ENCODE peak calls at places on chromosome 4, in five cellular contexts. One of them, this sample, is unnamed.

GRCh38 chr4:41432889-41433288 is 105.1 kb upstream of the LIMCH1 start:
- DNase-seq in WTC11: no peak
- DNase-seq in HT-29: no peak
- DNase-seq in activated CD8-positive, alpha-beta T cell treated with anti-CD3 and anti-CD28 coated beads for 36 hours: no peak
- DNase-seq in NAMALWA: no peak
- DNase-seq in this sample: peak

GRCh38 chr4:180999217-180999616 is 1244.0 kb upstream of the TENM3 start:
- DNase-seq in WTC11: no peak
- DNase-seq in HT-29: no peak
- DNase-seq in activated CD8-positive, alpha-beta T cell treated with anti-CD3 and anti-CD28 coated beads for 36 hours: no peak
- DNase-seq in NAMALWA: no peak
- DNase-seq in this sample: no peak

GRCh38 chr4:183098080-183098722 is 856 bp upstream of the WWC2 start:
- DNase-seq in WTC11: peak
- DNase-seq in HT-29: peak
- DNase-seq in activated CD8-positive, alpha-beta T cell treated with anti-CD3 and anti-CD28 coated beads for 36 hours: peak
- DNase-seq in NAMALWA: no peak
- DNase-seq in this sample: peak

GRCh38 chr4:110265001-110265400 is 66.6 kb upstream of the ELOVL6 start:
- DNase-seq in WTC11: no peak
- DNase-seq in HT-29: no peak
- DNase-seq in activated CD8-positive, alpha-beta T cell treated with anti-CD3 and anti-CD28 coated beads for 36 hours: no peak
- DNase-seq in NAMALWA: no peak
- DNase-seq in this sample: no peak

GRCh38 chr4:7134737-7135388 is 57.5 kb upstream of the SORCS2 start:
- DNase-seq in WTC11: no peak
- DNase-seq in HT-29: no peak
- DNase-seq in activated CD8-positive, alpha-beta T cell treated with anti-CD3 and anti-CD28 coated beads for 36 hours: no peak
- DNase-seq in NAMALWA: no peak
- DNase-seq in this sample: no peak

GRCh38 chr4:89586864-89587263 is 250.1 kb downstream of the SNCA start:
- DNase-seq in WTC11: no peak
- DNase-seq in HT-29: peak
- DNase-seq in activated CD8-positive, alpha-beta T cell treated with anti-CD3 and anti-CD28 coated beads for 36 hours: no peak
- DNase-seq in NAMALWA: peak
- DNase-seq in this sample: no peak

GRCh38 chr4:46323891-46324290 is 66.0 kb downstream of the GABRA2 start:
- DNase-seq in WTC11: no peak
- DNase-seq in HT-29: no peak
- DNase-seq in activated CD8-positive, alpha-beta T cell treated with anti-CD3 and anti-CD28 coated beads for 36 hours: no peak
- DNase-seq in NAMALWA: no peak
- DNase-seq in this sample: no peak

GRCh38 chr4:36310793-36311192 is 29.4 kb downstream of the DTHD1 start:
- DNase-seq in WTC11: no peak
- DNase-seq in HT-29: no peak
- DNase-seq in activated CD8-positive, alpha-beta T cell treated with anti-CD3 and anti-CD28 coated beads for 36 hours: peak
- DNase-seq in NAMALWA: peak
- DNase-seq in this sample: no peak

GRCh38 chr4:144655491-144655890 is 9.5 kb downstream of the HHIP start:
- DNase-seq in WTC11: no peak
- DNase-seq in HT-29: no peak
- DNase-seq in activated CD8-positive, alpha-beta T cell treated with anti-CD3 and anti-CD28 coated beads for 36 hours: no peak
- DNase-seq in NAMALWA: no peak
- DNase-seq in this sample: no peak

GRCh38 chr4:114193625-114194399 is 214.4 kb upstream of the ARSJ start:
- DNase-seq in WTC11: no peak
- DNase-seq in HT-29: no peak
- DNase-seq in activated CD8-positive, alpha-beta T cell treated with anti-CD3 and anti-CD28 coated beads for 36 hours: no peak
- DNase-seq in NAMALWA: no peak
- DNase-seq in this sample: no peak

GRCh38 chr4:145734576-145735329 is 54.8 kb downstream of the C4orf51 start:
- DNase-seq in WTC11: no peak
- DNase-seq in HT-29: peak
- DNase-seq in activated CD8-positive, alpha-beta T cell treated with anti-CD3 and anti-CD28 coated beads for 36 hours: no peak
- DNase-seq in NAMALWA: no peak
- DNase-seq in this sample: peak

GRCh38 chr4:98446499-98447375 is 185.6 kb downstream of the RAP1GDS1 start:
- DNase-seq in WTC11: no peak
- DNase-seq in HT-29: no peak
- DNase-seq in activated CD8-positive, alpha-beta T cell treated with anti-CD3 and anti-CD28 coated beads for 36 hours: peak
- DNase-seq in NAMALWA: peak
- DNase-seq in this sample: no peak

GRCh38 chr4:95640337-95640736 is 91.6 kb upstream of the UNC5C start:
- DNase-seq in WTC11: no peak
- DNase-seq in HT-29: no peak
- DNase-seq in activated CD8-positive, alpha-beta T cell treated with anti-CD3 and anti-CD28 coated beads for 36 hours: no peak
- DNase-seq in NAMALWA: no peak
- DNase-seq in this sample: no peak

GRCh38 chr4:144347116-144347515 is 206.6 kb upstream of the GYPA start:
- DNase-seq in WTC11: no peak
- DNase-seq in HT-29: no peak
- DNase-seq in activated CD8-positive, alpha-beta T cell treated with anti-CD3 and anti-CD28 coated beads for 36 hours: no peak
- DNase-seq in NAMALWA: no peak
- DNase-seq in this sample: no peak

GRCh38 chr4:168098257-168098717 is 6.0 kb downstream of the ANXA10 start:
- DNase-seq in WTC11: no peak
- DNase-seq in HT-29: peak
- DNase-seq in activated CD8-positive, alpha-beta T cell treated with anti-CD3 and anti-CD28 coated beads for 36 hours: no peak
- DNase-seq in NAMALWA: no peak
- DNase-seq in this sample: no peak

GRCh38 chr4:99960648-99961047 is 10.6 kb upstream of the H2AZ1 start:
- DNase-seq in WTC11: no peak
- DNase-seq in HT-29: no peak
- DNase-seq in activated CD8-positive, alpha-beta T cell treated with anti-CD3 and anti-CD28 coated beads for 36 hours: no peak
- DNase-seq in NAMALWA: no peak
- DNase-seq in this sample: no peak

GRCh38 chr4:22179124-22179874 is 230.7 kb upstream of the KCNIP4 start:
- DNase-seq in WTC11: no peak
- DNase-seq in HT-29: no peak
- DNase-seq in activated CD8-positive, alpha-beta T cell treated with anti-CD3 and anti-CD28 coated beads for 36 hours: peak
- DNase-seq in NAMALWA: no peak
- DNase-seq in this sample: no peak

GRCh38 chr4:1967512-1968149 is 41.1 kb downstream of the NELFA start:
- DNase-seq in WTC11: no peak
- DNase-seq in HT-29: no peak
- DNase-seq in activated CD8-positive, alpha-beta T cell treated with anti-CD3 and anti-CD28 coated beads for 36 hours: no peak
- DNase-seq in NAMALWA: no peak
- DNase-seq in this sample: no peak

GRCh38 chr4:145887241-145887964 is 51.2 kb downstream of the ZNF827 start:
- DNase-seq in WTC11: no peak
- DNase-seq in HT-29: no peak
- DNase-seq in activated CD8-positive, alpha-beta T cell treated with anti-CD3 and anti-CD28 coated beads for 36 hours: no peak
- DNase-seq in NAMALWA: no peak
- DNase-seq in this sample: no peak

GRCh38 chr4:152996672-152997071 is 60.5 kb downstream of the FHDC1 start:
- DNase-seq in WTC11: no peak
- DNase-seq in HT-29: no peak
- DNase-seq in activated CD8-positive, alpha-beta T cell treated with anti-CD3 and anti-CD28 coated beads for 36 hours: no peak
- DNase-seq in NAMALWA: no peak
- DNase-seq in this sample: no peak

GRCh38 chr4:26020083-26020668 is 106.2 kb downstream of the SMIM20 start:
- DNase-seq in WTC11: no peak
- DNase-seq in HT-29: no peak
- DNase-seq in activated CD8-positive, alpha-beta T cell treated with anti-CD3 and anti-CD28 coated beads for 36 hours: peak
- DNase-seq in NAMALWA: peak
- DNase-seq in this sample: no peak

GRCh38 chr4:39846705-39847104 is 131.0 kb downstream of the PDS5A start:
- DNase-seq in WTC11: no peak
- DNase-seq in HT-29: no peak
- DNase-seq in activated CD8-positive, alpha-beta T cell treated with anti-CD3 and anti-CD28 coated beads for 36 hours: no peak
- DNase-seq in NAMALWA: no peak
- DNase-seq in this sample: no peak

GRCh38 chr4:23401572-23401971 is 488.3 kb downstream of the PPARGC1A start:
- DNase-seq in WTC11: no peak
- DNase-seq in HT-29: no peak
- DNase-seq in activated CD8-positive, alpha-beta T cell treated with anti-CD3 and anti-CD28 coated beads for 36 hours: no peak
- DNase-seq in NAMALWA: no peak
- DNase-seq in this sample: no peak

GRCh38 chr4:47213971-47214370 is 182.6 kb downstream of the GABRB1 start:
- DNase-seq in WTC11: no peak
- DNase-seq in HT-29: no peak
- DNase-seq in activated CD8-positive, alpha-beta T cell treated with anti-CD3 and anti-CD28 coated beads for 36 hours: no peak
- DNase-seq in NAMALWA: no peak
- DNase-seq in this sample: no peak

GRCh38 chr4:24497221-24497620 is 87.1 kb downstream of the DHX15 start:
- DNase-seq in WTC11: no peak
- DNase-seq in HT-29: no peak
- DNase-seq in activated CD8-positive, alpha-beta T cell treated with anti-CD3 and anti-CD28 coated beads for 36 hours: no peak
- DNase-seq in NAMALWA: no peak
- DNase-seq in this sample: no peak

GRCh38 chr4:148632476-148632875 is 190.3 kb upstream of the NR3C2 start:
- DNase-seq in WTC11: no peak
- DNase-seq in HT-29: no peak
- DNase-seq in activated CD8-positive, alpha-beta T cell treated with anti-CD3 and anti-CD28 coated beads for 36 hours: no peak
- DNase-seq in NAMALWA: no peak
- DNase-seq in this sample: no peak

GRCh38 chr4:118869808-118870342 is 18.8 kb upstream of the SYNPO2 start:
- DNase-seq in WTC11: no peak
- DNase-seq in HT-29: no peak
- DNase-seq in activated CD8-positive, alpha-beta T cell treated with anti-CD3 and anti-CD28 coated beads for 36 hours: no peak
- DNase-seq in NAMALWA: no peak
- DNase-seq in this sample: no peak

GRCh38 chr4:159206427-159206871 is 103.6 kb downstream of the RAPGEF2 start:
- DNase-seq in WTC11: no peak
- DNase-seq in HT-29: no peak
- DNase-seq in activated CD8-positive, alpha-beta T cell treated with anti-CD3 and anti-CD28 coated beads for 36 hours: peak
- DNase-seq in NAMALWA: peak
- DNase-seq in this sample: no peak

GRCh38 chr4:44232262-44232661 is 216.3 kb downstream of the KCTD8 start:
- DNase-seq in WTC11: no peak
- DNase-seq in HT-29: no peak
- DNase-seq in activated CD8-positive, alpha-beta T cell treated with anti-CD3 and anti-CD28 coated beads for 36 hours: no peak
- DNase-seq in NAMALWA: no peak
- DNase-seq in this sample: no peak

GRCh38 chr4:5051210-5051691 is at the start of gene STK32B:
- DNase-seq in WTC11: peak
- DNase-seq in HT-29: no peak
- DNase-seq in activated CD8-positive, alpha-beta T cell treated with anti-CD3 and anti-CD28 coated beads for 36 hours: peak
- DNase-seq in NAMALWA: no peak
- DNase-seq in this sample: peak

GRCh38 chr4:125739760-125740159 is 425.0 kb downstream of the FAT4 start:
- DNase-seq in WTC11: no peak
- DNase-seq in HT-29: no peak
- DNase-seq in activated CD8-positive, alpha-beta T cell treated with anti-CD3 and anti-CD28 coated beads for 36 hours: no peak
- DNase-seq in NAMALWA: no peak
- DNase-seq in this sample: no peak

GRCh38 chr4:102531441-102531840 is 30.3 kb downstream of the NFKB1 start:
- DNase-seq in WTC11: no peak
- DNase-seq in HT-29: no peak
- DNase-seq in activated CD8-positive, alpha-beta T cell treated with anti-CD3 and anti-CD28 coated beads for 36 hours: no peak
- DNase-seq in NAMALWA: no peak
- DNase-seq in this sample: no peak

GRCh38 chr4:110702326-110702725 is 79.4 kb upstream of the PITX2 start:
- DNase-seq in WTC11: no peak
- DNase-seq in HT-29: no peak
- DNase-seq in activated CD8-positive, alpha-beta T cell treated with anti-CD3 and anti-CD28 coated beads for 36 hours: no peak
- DNase-seq in NAMALWA: no peak
- DNase-seq in this sample: no peak

GRCh38 chr4:26080876-26081628 is 167.0 kb downstream of the SMIM20 start:
- DNase-seq in WTC11: no peak
- DNase-seq in HT-29: no peak
- DNase-seq in activated CD8-positive, alpha-beta T cell treated with anti-CD3 and anti-CD28 coated beads for 36 hours: peak
- DNase-seq in NAMALWA: no peak
- DNase-seq in this sample: no peak

This sample was measured in iPS-NIHi11.